ENCODE peak calls at places on chromosomes 1 and 21, in seven cellular contexts. F is RWPE2; U is activated T-cell treated with anti-CD3 and anti-CD28 coated beads, Interleukin-2, amount 50 U/mL, for 72 hours; B is foreskin keratinocyte; X is heart right ventricle; R is HCT116; N is stimulated activated naive CD8-positive, alpha-beta T cell treated with anti-CD3 and anti-CD28 coated beads, Interleukin-15, amount 100 ng/mL, for 72 hours. I is an unnamed sample.

GRCh38 chr1:168752171-168752570 is 23.2 kb upstream of the DPT start:
- ATAC-seq in R (no peak), U (no peak), X (no peak), B (peak), F (peak), N (no peak), I (no peak)

GRCh38 chr1:26705788-26706237 is 10.0 kb downstream of the ARID1A start:
- ATAC-seq in N (no peak), U (no peak), F (peak), X (peak), R (peak), B (no peak), I (peak)

GRCh38 chr1:74856174-74856573 is 123.2 kb downstream of the TYW3 start:
- ATAC-seq in X (no peak), B (no peak), R (no peak), N (no peak), U (no peak), F (no peak), I (no peak)

GRCh38 chr1:40045766-40046165 is 5.2 kb downstream of the CAP1 start:
- ATAC-seq in F (no peak), X (no peak), N (no peak), R (no peak), U (no peak), B (no peak), I (no peak)

GRCh38 chr21:39687069-39687468 is 57.9 kb upstream of the IGSF5 start:
- ATAC-seq in R (no peak), U (no peak), B (no peak), X (no peak), F (no peak), N (no peak), I (no peak)

GRCh38 chr1:221347706-221348105 is 394.2 kb downstream of the DUSP10 start:
- ATAC-seq in R (no peak), U (no peak), B (no peak), F (no peak), N (no peak), X (no peak), I (no peak)

GRCh38 chr1:113616201-113616600 is 143.1 kb downstream of the PHTF1 start:
- ATAC-seq in N (no peak), B (no peak), X (no peak), U (no peak), R (no peak), F (no peak), I (peak)

GRCh38 chr1:223662943-223663342 is 2.6 kb downstream of the CAPN8 start:
- ATAC-seq in R (no peak), F (no peak), U (no peak), N (no peak), X (no peak), B (no peak), I (no peak)

GRCh38 chr21:46038341-46038829 is 56.8 kb downstream of the COL6A1 start:
- ATAC-seq in B (no peak), X (peak), F (no peak), U (no peak), N (no peak), R (no peak), I (no peak)

GRCh38 chr21:33783173-33783572 is 132.4 kb downstream of the ATP5PO start:
- ATAC-seq in U (no peak), B (no peak), X (no peak), R (no peak), F (no peak), N (no peak), I (no peak)

GRCh38 chr21:45535341-45536081 is 6.7 kb downstream of the SLC19A1 start:
- ATAC-seq in B (no peak), U (no peak), F (no peak), N (no peak), X (no peak), R (no peak), I (no peak)

GRCh38 chr1:112524251-112524650 is 15.5 kb downstream of the WNT2B start:
- ATAC-seq in B (no peak), N (no peak), X (peak), U (no peak), R (no peak), F (no peak), I (peak)

GRCh38 chr1:175162955-175163354 is 29.6 kb downstream of the KIAA0040 start:
- ATAC-seq in X (no peak), U (no peak), F (no peak), N (no peak), R (no peak), B (no peak), I (no peak)

GRCh38 chr21:38440746-38441145 is 57.5 kb downstream of the ERG start:
- ATAC-seq in B (peak), F (peak), R (no peak), X (no peak), U (no peak), N (no peak), I (peak)

GRCh38 chr1:60160141-60160540 is 86.6 kb upstream of the C1orf87 start:
- ATAC-seq in X (no peak), B (no peak), F (no peak), R (no peak), U (no peak), N (no peak), I (no peak)

GRCh38 chr1:115706774-115707425 is 61.6 kb downstream of the CASQ2 start:
- ATAC-seq in N (no peak), X (peak), U (no peak), F (no peak), B (peak), R (peak), I (peak)

GRCh38 chr1:6448749-6449631 is 17.0 kb downstream of the TNFRSF25 start:
- ATAC-seq in R (peak), B (peak), U (peak), X (no peak), N (peak), F (no peak), I (peak)

GRCh38 chr1:211918665-211919414 is 88.3 kb upstream of the LPGAT1 start:
- ATAC-seq in X (no peak), N (no peak), R (no peak), F (no peak), B (no peak), U (no peak), I (no peak)